ENCODE peak calls at places on chromosomes 7 and 10, in five cellular contexts. E is stimulated activated CD4-positive, alpha-beta T cell treated with anti-CD3 and anti-CD28 coated beads, Interleukin-15, amount 100 ng/mL, for 1 hour; P is GM13977; F is naive B cell; Z is A172. D is an unnamed sample.

GRCh38 chr7:159218216-159219006 is 73.7 kb upstream of the VIPR2 start:
- DNase-seq in P (no peak), Z (peak; percentile 45), F (no peak), E (no peak), D (no peak)

GRCh38 chr10:98696516-98696915 is 249.8 kb upstream of the HPS1 start:
- DNase-seq in E (no peak), P (no peak), F (no peak), Z (no peak), D (no peak)

GRCh38 chr10:71533936-71534335 is 137.2 kb downstream of the CDH23 start:
- DNase-seq in F (no peak), E (no peak), P (no peak), Z (no peak), D (no peak)

GRCh38 chr7:137943132-137943551 is 58.7 kb downstream of the CREB3L2 start:
- DNase-seq in P (no peak), F (no peak), Z (no peak), E (no peak), D (no peak)

GRCh38 chr7:43076189-43076605 is 36.2 kb upstream of the HECW1 start:
- DNase-seq in Z (peak; percentile 74), P (no peak), E (no peak), F (no peak), D (peak; percentile 83)

GRCh38 chr7:49247759-49248158 is 323.4 kb downstream of the CDC14C start:
- DNase-seq in P (no peak), F (no peak), Z (no peak), E (no peak), D (no peak)

GRCh38 chr7:132991615-132992587 is 90.0 kb downstream of the CHCHD3 start:
- DNase-seq in E (no peak), F (no peak), Z (no peak), P (no peak), D (no peak)

GRCh38 chr10:89303161-89303560 is 1.3 kb downstream of the IFIT2 start:
- DNase-seq in Z (no peak), F (no peak), E (no peak), P (no peak), D (no peak)

GRCh38 chr10:44245601-44245938 is 139.3 kb downstream of the CXCL12 start:
- DNase-seq in E (no peak), P (no peak), F (no peak), Z (peak; percentile 33), D (no peak)

GRCh38 chr7:84113906-84114875 is 80.4 kb downstream of the SEMA3A start:
- DNase-seq in P (no peak), Z (no peak), E (no peak), F (no peak), D (no peak)

GRCh38 chr7:123675092-123675473 is 19.4 kb downstream of the LMOD2 start:
- DNase-seq in Z (no peak), E (no peak), F (no peak), P (no peak), D (no peak)

GRCh38 chr10:34156781-34157425 is 658.2 kb downstream of the PARD3 start:
- DNase-seq in P (no peak), Z (peak; percentile 62), F (no peak), E (no peak), D (no peak)

GRCh38 chr7:80133361-80134104 is 1.1 kb upstream of the GNAI1 start:
- DNase-seq in F (no peak), P (no peak), E (no peak), Z (no peak), D (no peak)

GRCh38 chr10:129811208-129811607 is 152.9 kb downstream of the EBF3 start:
- DNase-seq in P (no peak), F (no peak), E (no peak), Z (no peak), D (no peak)

D was measured in GM12864.